ENCODE peak calls at places on chromosome 22, in four cellular contexts. W is PC-3, C is neural progenitor cell, I is GM23338. V is an unnamed sample. For H3K79me2 and H3F3A, the result is how much of the 10 kb centered on the place peaks cover.

GRCh38 chr22:42925598-42925997 is 68.5 kb upstream of the ARFGAP3 start:
- DNase-seq in W (no peak), I (no peak), C (no peak), V (no peak)

GRCh38 chr22:43563571-43563970 is 151.8 kb downstream of the MPPED1 start:
- DNase-seq in I (no peak), W (no peak), C (no peak), V (no peak)

GRCh38 chr22:17944205-17944725 is 80.1 kb downstream of the MICAL3 start:
- DNase-seq in C (peak), W (no peak), I (no peak), V (no peak)

GRCh38 chr22:24146190-24146616 is 35.1 kb upstream of the SUSD2 start:
- DNase-seq in W (peak), I (peak), C (peak), V (peak)

GRCh38 chr22:45893516-45893915 is 83.4 kb downstream of the WNT7B start:
- DNase-seq in W (peak), C (no peak), I (no peak), V (peak)

GRCh38 chr22:45246060-45246985 is 5.6 kb upstream of the KIAA0930 start:
- DNase-seq in C (no peak), W (peak), I (no peak), V (no peak)

GRCh38 chr22:17637490-17638181 is 921 bp upstream of the BCL2L13 start:
- DNase-seq in I (peak), W (no peak), C (no peak), V (no peak)

GRCh38 chr22:47837703-47838102 is 1075.3 kb downstream of the TBC1D22A start:
- DNase-seq in W (peak), I (peak), C (peak), V (peak)

GRCh38 chr22:17917490-17917983 is 106.8 kb downstream of the MICAL3 start:
- DNase-seq in W (peak), I (no peak), C (no peak), V (no peak)

GRCh38 chr22:46581580-46582244 is 38.5 kb upstream of the GRAMD4 start:
- DNase-seq in W (no peak), C (no peak), I (no peak), V (no peak)

GRCh38 chr22:19143967-19144400 is 467 bp downstream of the ESS2 start:
- DNase-seq in I (no peak), C (no peak), W (no peak), V (no peak)

GRCh38 chr22:24265734-24266133 is 4.9 kb upstream of the SPECC1L start:
- DNase-seq in I (no peak), C (no peak), W (no peak), V (peak)

GRCh38 chr22:36405671-36406070 is 17.9 kb upstream of the MYH9 start:
- DNase-seq in I (no peak), C (no peak), W (peak), V (peak)

GRCh38 chr22:48781391-48781790 is 1046.3 kb downstream of the BRD1 start:
- DNase-seq in W (no peak), I (no peak), C (no peak), V (no peak)

GRCh38 chr22:46068176-46068907 is 82.0 kb upstream of the PPARA start:
- DNase-seq in W (peak), C (no peak), I (no peak), V (no peak)

GRCh38 chr22:43009444-43009843 is 5.5 kb downstream of the PACSIN2 start:
- DNase-seq in I (no peak), W (no peak), C (no peak), V (no peak)

GRCh38 chr22:23089010-23089409 is 18.7 kb downstream of the GNAZ start:
- DNase-seq in C (no peak), W (no peak), I (no peak), V (no peak)

GRCh38 chr22:45876136-45877035 is 100.6 kb downstream of the WNT7B start:
- DNase-seq in C (no peak), W (no peak), I (no peak), V (no peak)

GRCh38 chr22:24486501-24486921 is 8.6 kb upstream of the UPB1 start:
- DNase-seq in I (no peak), W (peak), C (no peak), V (no peak)

GRCh38 chr22:27905638-27906037 is 13.4 kb downstream of the PITPNB start:
- DNase-seq in C (no peak), W (no peak), I (no peak), V (no peak)

GRCh38 chr22:44024288-44024908 is at the start of gene PARVB:
- DNase-seq in W (peak), I (peak), C (peak), V (peak)

GRCh38 chr22:24450600-24450999 is 23.2 kb downstream of the ADORA2A start:
- DNase-seq in C (peak), W (no peak), I (no peak), V (no peak)

GRCh38 chr22:23281406-23282088 is 101.2 kb downstream of the BCR start:
- DNase-seq in W (peak), C (peak), I (peak), V (peak)

GRCh38 chr22:17931400-17931825 is 92.9 kb downstream of the MICAL3 start:
- DNase-seq in I (no peak), W (peak), C (no peak), V (no peak)

GRCh38 chr22:44550666-44551491 is 52.8 kb upstream of the RTL6 start:
- DNase-seq in I (no peak), W (peak), C (no peak), V (no peak)

GRCh38 chr22:32082331-32082730 is 39.3 kb downstream of the SLC5A1 start:
- DNase-seq in I (no peak), W (no peak), C (no peak), V (no peak)

GRCh38 chr22:25942126-25942988 is 200.4 kb downstream of the MYO18B start:
- DNase-seq in I (no peak), C (no peak), W (no peak), V (no peak)

GRCh38 chr22:17384612-17385345 is 15.5 kb downstream of the CECR2 start:
- DNase-seq in C (no peak), W (no peak), I (no peak), V (no peak)

GRCh38 chr22:44821741-44822425 is 69.5 kb downstream of the ARHGAP8 start:
- DNase-seq in W (no peak), C (no peak), I (no peak), V (no peak)

GRCh38 chr22:44906999-44907644 is 102.7 kb downstream of the PHF21B start:
- DNase-seq in W (no peak), I (no peak), C (no peak), V (no peak)

GRCh38 chr22:47051435-47052175 is 289.2 kb downstream of the TBC1D22A start:
- DNase-seq in C (peak), W (no peak), I (no peak), V (no peak)

GRCh38 chr22:17281026-17281809 is 62.0 kb upstream of the ADA2 start:
- DNase-seq in W (no peak), I (no peak), C (no peak), V (no peak)

GRCh38 chr22:19824197-19825015 is 30.3 kb downstream of the GNB1L start:
- DNase-seq in W (no peak), I (no peak), C (no peak), V (no peak)

GRCh38 chr22:39520874-39521857 is 804 bp downstream of the ATF4 start:
- DNase-seq in W (peak), I (peak), C (peak), V (peak)

GRCh38 chr22:19066531-19067271 is 55.5 kb downstream of the DGCR2 start:
- DNase-seq in W (peak), I (no peak), C (no peak), V (no peak)

GRCh38 chr22:46684706-46685105 is 53.3 kb downstream of the CERK start:
- DNase-seq in C (no peak), W (no peak), I (no peak), V (no peak)

GRCh38 chr22:30640361-30640760 is 4.8 kb downstream of the SLC35E4 start:
- DNase-seq in I (no peak), C (no peak), W (no peak), V (no peak)

GRCh38 chr22:30634477-30635233 is 926 bp upstream of the SLC35E4 start:
- DNase-seq in C (peak), W (peak), I (peak), V (peak)

GRCh38 chr22:30637701-30638114 is 2.1 kb downstream of the SLC35E4 start:
- DNase-seq in W (no peak), C (no peak), I (no peak), V (no peak)

GRCh38 chr22:30636226-30637077 is 871 bp downstream of the SLC35E4 start:
- DNase-seq in I (peak), C (peak), W (peak), V (no peak)

GRCh38 chr22:30635273-30636225 is at the start of gene SLC35E4:
- DNase-seq in I (peak), C (peak), W (peak), V (peak)
- TF ChIP-seq CTCF in I (peak), C (peak), W (peak), V (peak)

DNA sequence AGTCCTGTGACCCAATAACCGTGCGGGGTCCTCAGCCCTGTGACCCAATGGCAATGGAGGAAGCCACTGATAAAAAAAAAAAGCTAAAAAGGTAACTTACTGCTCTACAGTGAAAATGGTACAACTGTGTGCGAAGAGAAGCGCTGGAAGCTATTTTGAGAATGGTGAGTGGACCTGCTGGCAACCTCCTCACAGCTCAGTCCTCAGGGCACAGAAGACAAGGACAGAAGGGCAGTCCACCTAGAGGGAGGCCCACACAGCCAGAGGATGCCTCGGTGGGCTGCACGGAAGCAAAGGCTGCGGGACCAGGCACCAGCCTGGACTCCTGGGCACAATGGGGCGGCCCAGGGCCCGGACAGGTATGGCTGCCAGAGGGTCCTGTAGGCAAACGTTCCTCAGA is 35.6 kb downstream of the BRD1 start:
- DNase-seq in I (no peak), C (no peak), W (no peak), V (no peak)
- H3K79me2 ChIP-seq in I (half or more), C (half or more), W (under half), V (half or more)

DNA sequence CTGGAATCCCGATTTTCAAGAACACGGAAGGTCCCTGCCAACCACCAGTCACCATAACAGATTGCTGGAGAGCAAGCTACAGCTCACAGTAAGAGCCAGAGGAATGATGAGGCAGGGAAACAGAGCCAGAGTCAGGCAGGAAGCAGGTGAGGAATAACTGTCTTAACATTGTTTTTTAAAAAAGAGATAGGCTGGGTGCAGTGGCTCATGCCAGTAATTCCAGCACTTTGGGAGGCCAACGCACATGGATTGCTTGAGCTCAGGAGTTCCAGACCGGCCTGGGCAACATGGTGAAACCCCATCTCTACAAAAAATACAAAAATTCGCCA is 13.5 kb upstream of the CASTOR1 start:
- DNase-seq in W (no peak), I (no peak), C (no peak), V (no peak)
- H3F3A ChIP-seq in W (under half), I (under half), C (under half), V (under half)

DNA sequence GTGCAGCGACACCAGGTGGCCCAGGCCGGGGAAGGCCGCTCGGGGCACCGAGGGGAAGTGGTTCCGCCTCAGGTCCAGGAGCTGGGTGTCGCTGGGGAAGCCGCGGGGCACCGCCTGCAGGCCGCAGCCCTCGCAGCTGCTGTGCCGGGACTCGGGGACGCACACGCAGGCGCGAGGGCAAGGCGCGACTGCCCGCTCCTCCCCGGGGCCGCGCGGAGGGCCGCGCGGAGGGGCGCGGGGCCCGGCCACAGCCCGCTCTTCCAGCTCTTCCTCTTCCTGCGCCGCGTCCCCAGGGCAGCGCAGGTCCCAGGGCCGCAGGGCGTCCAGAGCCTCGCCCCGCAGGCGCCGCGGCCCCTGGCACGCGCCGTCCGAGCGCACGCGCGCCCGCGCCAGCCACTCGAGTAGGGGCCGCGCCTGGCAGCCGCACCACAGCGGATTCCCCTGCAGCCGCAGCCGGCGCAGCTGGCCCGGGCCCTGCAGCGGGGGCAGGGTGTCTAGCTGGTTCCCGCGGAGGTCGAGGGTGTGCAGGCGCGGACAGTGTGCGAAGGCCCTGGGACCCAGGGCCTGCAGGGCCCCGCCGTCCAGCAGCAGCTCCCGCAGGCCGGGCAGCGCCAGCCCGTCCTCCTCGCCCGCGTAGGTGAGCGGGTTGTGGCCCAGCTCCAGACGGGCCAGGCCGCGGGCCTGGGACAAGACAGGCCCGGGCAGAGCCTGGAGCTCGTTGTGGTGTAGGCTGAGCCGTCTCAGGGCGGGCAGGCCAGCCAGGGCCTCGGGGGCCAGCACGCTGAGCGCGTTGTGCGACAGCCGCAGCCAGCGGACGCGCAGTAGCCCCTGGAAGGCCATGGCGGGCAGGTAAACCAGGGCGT is 2.8 kb downstream of the CHADL start:
- DNase-seq in W (peak), C (peak), I (peak), V (peak)
- TF ChIP-seq CTCF in W (peak), C (peak), I (peak), V (peak)

GRCh38 chr22:37849089-37849751 is at the start of gene EIF3L:
- DNase-seq in I (peak), W (peak), C (peak), V (peak)
- H3K79me2 ChIP-seq in I (half or more), W (half or more), C (half or more), V (half or more)

GRCh38 chr22:38481871-38482332 is 14.0 kb downstream of the KDELR3 start:
- DNase-seq in I (no peak), C (no peak), W (no peak), V (no peak)

GRCh38 chr22:38481162-38481870 is 13.4 kb downstream of the KDELR3 start:
- DNase-seq in W (no peak), I (no peak), C (no peak), V (no peak)

GRCh38 chr22:38477515-38477914 is 9.6 kb downstream of the KDELR3 start:
- DNase-seq in W (no peak), I (no peak), C (no peak), V (no peak)

GRCh38 chr22:38482662-38483308 is 14.9 kb downstream of the KDELR3 start:
- DNase-seq in W (no peak), I (no peak), C (no peak), V (no peak)

GRCh38 chr22:38479096-38479840 is 11.4 kb downstream of the KDELR3 start:
- DNase-seq in W (no peak), I (no peak), C (no peak), V (no peak)
- H3F3A ChIP-seq in W (under half), I (under half), C (half or more), V (under half)

DNA sequence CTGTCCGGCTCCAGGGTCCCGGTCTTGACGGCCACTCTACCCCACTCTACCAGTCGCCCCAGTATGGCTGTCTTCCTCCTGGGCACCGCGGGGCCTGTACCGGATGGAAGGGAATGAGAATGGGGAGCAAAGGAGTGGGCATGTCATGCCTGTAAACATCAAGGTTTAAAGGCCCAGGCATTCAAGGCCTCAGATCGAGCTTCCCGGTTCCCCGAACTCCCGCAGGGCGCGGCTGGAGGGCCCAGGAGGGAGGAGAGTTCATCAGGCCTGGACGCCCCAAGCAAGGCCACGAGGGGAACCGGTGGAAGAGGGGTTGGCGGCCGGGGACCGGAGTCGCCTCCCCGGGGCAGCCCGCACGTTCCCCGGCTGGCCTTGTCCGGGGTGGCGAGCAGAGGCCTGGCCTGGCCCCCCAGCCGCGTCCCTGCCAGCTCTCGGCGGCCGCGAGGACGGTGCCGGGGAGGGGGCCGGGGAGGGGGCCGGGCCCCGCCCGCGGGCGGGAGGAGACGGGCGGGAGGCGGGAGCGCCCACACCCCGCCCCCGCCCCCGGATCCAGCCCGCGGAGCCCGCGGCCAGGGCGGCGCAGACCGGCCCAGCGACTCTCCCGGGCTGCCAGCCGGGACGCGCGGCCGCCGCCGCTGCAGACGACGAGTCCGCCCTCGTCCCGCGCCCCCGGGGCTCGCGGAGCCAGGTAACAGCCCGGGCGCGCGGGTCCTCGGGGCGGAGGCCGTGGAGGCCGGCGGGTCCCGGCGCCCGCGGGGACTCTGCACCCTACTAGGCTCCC is at the start of gene CDC42EP1:
- DNase-seq in I (peak), W (peak), C (peak), V (no peak)
- TF ChIP-seq CTCF in I (no peak), W (no peak), C (no peak), V (no peak)